ENCODE peak calls at places on chromosomes 12 and 14, in seven cellular contexts. R is stomach, G is AG04450, F is breast epithelium, U is neural progenitor cell, Y is ovary, W is lung. Z is an unnamed sample.

GRCh38 chr14:75832621-75833297 is 149.0 kb downstream of the TGFB3 start:
- DNase-seq in R (peak; percentile 58), G (peak; percentile 37), F (no peak), U (no peak), Y (peak; percentile 19), W (no peak), Z (peak; percentile 39)

GRCh38 chr14:99323603-99324185 is 51.7 kb upstream of the BCL11B start:
- DNase-seq in R (no peak), G (no peak), F (peak; percentile 8), U (no peak), Y (no peak), W (peak; percentile 22), Z (no peak)

GRCh38 chr12:116783503-116784237 is 45.6 kb downstream of the RNFT2 start:
- DNase-seq in R (no peak), G (no peak), F (no peak), U (no peak), Y (no peak), W (peak; percentile 71), Z (no peak)

GRCh38 chr14:104978774-104979691 is 859 bp upstream of the AHNAK2 start:
- DNase-seq in R (no peak), G (no peak), F (no peak), U (peak; percentile 40), Y (no peak), W (no peak), Z (peak; percentile 20)

GRCh38 chr12:11763760-11764520 is 114.5 kb downstream of the ETV6 start:
- DNase-seq in R (no peak), G (peak; percentile 72), F (no peak), U (no peak), Y (no peak), W (no peak), Z (no peak)

GRCh38 chr12:23950011-23950774 is 723 bp upstream of the SOX5 start:
- DNase-seq in R (no peak), G (no peak), F (no peak), U (peak; percentile 52), Y (no peak), W (no peak), Z (no peak)

GRCh38 chr14:74620497-74620921 is 8.5 kb upstream of the LTBP2 start:
- DNase-seq in R (no peak), G (peak; percentile 61), F (no peak), U (no peak), Y (no peak), W (no peak), Z (no peak)

GRCh38 chr12:52005903-52006703 is 643 bp upstream of the TAMALIN start:
- DNase-seq in R (peak; percentile 52), G (no peak), F (no peak), U (peak; percentile 58), Y (no peak), W (peak; percentile 65), Z (peak; percentile 53)

GRCh38 chr12:107845980-107846659 is 71.6 kb downstream of the ASCL4 start:
- DNase-seq in R (peak; percentile 31), G (no peak), F (no peak), U (no peak), Y (peak; percentile 8), W (no peak), Z (no peak)

DNA sequence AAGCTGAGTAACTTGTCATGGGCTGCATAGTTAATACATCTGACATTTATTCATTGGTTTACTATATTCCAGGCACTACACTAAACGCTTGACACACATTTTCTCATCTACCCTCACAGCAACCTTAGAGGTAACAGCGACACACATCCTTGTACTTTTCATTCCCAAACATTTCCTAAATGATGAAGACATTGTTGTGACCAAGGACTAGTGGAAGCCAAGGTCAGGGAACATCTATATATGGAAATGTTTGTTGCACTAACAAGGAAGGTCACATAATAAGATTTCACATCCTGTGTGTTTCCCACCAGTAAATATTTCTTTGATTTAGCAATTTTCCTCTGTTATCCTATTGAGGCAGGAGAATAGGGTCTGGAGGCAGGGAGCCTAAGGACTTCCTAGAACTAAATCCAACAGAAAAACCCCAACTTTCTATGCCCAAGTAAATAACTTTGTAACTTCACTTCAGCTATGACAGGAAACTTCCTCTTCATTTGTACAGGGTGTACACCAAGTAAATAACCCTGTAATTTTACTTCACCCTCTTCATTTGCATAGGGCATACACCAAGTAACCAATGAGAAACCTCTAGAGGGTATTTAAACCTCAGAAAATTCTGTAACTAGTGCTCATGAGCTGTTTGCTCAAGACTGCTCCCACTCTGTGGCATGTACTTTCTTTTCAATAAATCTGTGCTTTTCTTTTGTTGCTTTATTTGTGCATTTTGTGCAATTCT is 48.4 kb downstream of the ZNF641 start:
- DNase-seq in R (no peak), G (no peak), F (no peak), U (no peak), Y (no peak), W (no peak), Z (no peak)
- H3K9me3 ChIP-seq in R (no peaks in the 10 kb centered on the region), G (no peaks in the 10 kb centered on the region), F (no peaks in the 10 kb centered on the region), U (no peaks in the 10 kb centered on the region), Y (no peaks in the 10 kb centered on the region), W (no peaks in the 10 kb centered on the region), Z (no peaks in the 10 kb centered on the region)

GRCh38 chr14:101462726-101463565 is 98.3 kb upstream of the DIO3 start:
- DNase-seq in R (peak; percentile 18), G (no peak), F (no peak), U (no peak), Y (peak; percentile 5), W (no peak), Z (no peak)

GRCh38 chr14:101460521-101460920 is 100.8 kb upstream of the DIO3 start:
- DNase-seq in R (no peak), G (no peak), F (no peak), U (no peak), Y (peak; percentile 4), W (no peak), Z (no peak)

GRCh38 chr14:101460986-101461750 is 100.1 kb upstream of the DIO3 start:
- DNase-seq in R (peak; percentile 18), G (no peak), F (no peak), U (no peak), Y (peak; percentile 2), W (no peak), Z (no peak)

GRCh38 chr14:101463566-101464171 is 97.6 kb upstream of the DIO3 start:
- DNase-seq in R (no peak), G (no peak), F (no peak), U (no peak), Y (no peak), W (no peak), Z (no peak)

GRCh38 chr14:101461891-101462290 is 99.4 kb upstream of the DIO3 start:
- DNase-seq in R (peak; percentile 14), G (no peak), F (no peak), U (no peak), Y (peak; percentile 3), W (no peak), Z (no peak)
- H3K27me3 ChIP-seq in R (peaks cover 21% of the 10 kb centered on the region), G (peaks cover 28% of the 10 kb centered on the region), F (peaks cover 15% of the 10 kb centered on the region), U (peaks cover 81% of the 10 kb centered on the region), Y (peaks cover 5% of the 10 kb centered on the region), W (peaks cover 17% of the 10 kb centered on the region), Z (peaks cover 21% of the 10 kb centered on the region)

DNA sequence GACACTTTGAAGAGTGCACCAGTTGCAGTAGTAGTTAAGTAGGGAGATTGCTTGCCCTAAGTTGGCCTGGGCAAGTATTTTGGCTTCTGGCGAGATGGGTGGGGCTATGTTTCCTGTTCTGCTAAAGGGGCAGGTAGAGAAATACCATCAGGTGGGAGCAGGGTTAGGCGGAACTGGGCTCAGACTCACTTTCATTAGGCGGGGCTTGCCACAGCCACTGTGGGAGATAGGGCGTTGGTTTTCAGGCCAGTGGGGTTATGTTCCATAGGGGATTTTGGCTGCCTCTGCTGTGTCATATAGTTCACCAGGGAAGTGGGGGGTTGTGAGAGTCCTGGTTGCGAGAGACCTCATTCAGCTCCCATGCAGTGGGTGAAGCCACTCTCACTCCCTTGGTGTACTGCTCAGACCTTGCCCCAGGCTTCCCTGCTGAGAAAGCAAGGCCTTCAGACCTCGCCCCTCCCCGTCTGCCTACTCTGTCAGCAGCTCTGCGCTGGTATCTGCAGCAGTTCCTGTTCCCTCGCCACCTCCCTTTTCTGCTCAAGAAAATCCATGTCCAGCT is 43.3 kb downstream of the AEBP2 start:
- DNase-seq in R (no peak), G (no peak), F (no peak), U (peak; percentile 6), Y (no peak), W (no peak), Z (no peak)
- H3K9me3 ChIP-seq in R (peaks cover 11% of the 10 kb centered on the region), G (peaks cover 4% of the 10 kb centered on the region), F (peaks cover 12% of the 10 kb centered on the region), U (no peaks in the 10 kb centered on the region), Y (no peaks in the 10 kb centered on the region), W (peaks cover 3% of the 10 kb centered on the region), Z (no peaks in the 10 kb centered on the region)

GRCh38 chr12:132216354-132216987 is 72.2 kb downstream of the NOC4L start:
- DNase-seq in R (no peak), G (no peak), F (no peak), U (no peak), Y (no peak), W (no peak), Z (no peak)
- H3K27me3 ChIP-seq in R (no peaks in the 10 kb centered on the region), G (peaks cover 6% of the 10 kb centered on the region), F (no peaks in the 10 kb centered on the region), U (peaks cover 82% of the 10 kb centered on the region), Y (no peaks in the 10 kb centered on the region), W (no peaks in the 10 kb centered on the region), Z (no peaks in the 10 kb centered on the region)

DNA sequence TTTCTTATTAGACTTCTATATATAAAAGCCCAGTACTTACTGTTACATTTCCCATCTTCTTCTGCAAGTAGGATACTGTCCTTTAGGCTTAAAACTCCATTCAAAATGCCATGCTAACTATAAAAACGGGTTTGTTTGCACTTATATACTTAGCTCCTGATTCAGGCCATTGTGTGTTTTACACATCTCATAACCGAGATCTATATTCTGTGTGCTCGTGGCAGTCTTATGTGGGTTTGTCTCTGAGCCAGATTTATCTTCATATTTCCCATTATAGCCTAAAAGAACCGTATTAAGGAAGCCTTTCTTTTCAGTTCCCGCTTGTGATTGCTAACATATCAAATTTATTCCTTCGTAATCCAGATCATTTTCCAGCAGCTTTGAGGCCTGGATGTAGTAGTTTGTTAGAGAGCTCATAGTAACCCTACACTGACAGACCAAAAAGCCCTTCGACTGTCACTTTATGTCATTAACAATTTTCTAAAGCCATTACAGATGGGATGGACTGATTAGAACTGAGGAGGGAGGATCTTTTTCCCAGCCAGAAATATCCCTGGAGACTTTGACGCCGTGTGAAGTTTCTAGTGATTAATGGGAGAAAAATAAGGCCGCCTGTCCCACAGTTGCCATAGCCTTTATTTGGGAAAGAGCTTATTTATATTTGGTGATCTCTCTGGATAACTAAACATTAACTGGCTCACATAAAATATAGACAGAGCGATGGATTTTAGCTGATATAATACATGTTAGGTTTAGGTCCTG is 508.5 kb downstream of the FOXG1 start:
- DNase-seq in R (no peak), G (no peak), F (no peak), U (no peak), Y (no peak), W (no peak), Z (no peak)
- H3K9me3 ChIP-seq in R (no peaks in the 10 kb centered on the region), G (no peaks in the 10 kb centered on the region), F (no peaks in the 10 kb centered on the region), U (no peaks in the 10 kb centered on the region), Y (no peaks in the 10 kb centered on the region), W (no peaks in the 10 kb centered on the region), Z (no peaks in the 10 kb centered on the region)

DNA sequence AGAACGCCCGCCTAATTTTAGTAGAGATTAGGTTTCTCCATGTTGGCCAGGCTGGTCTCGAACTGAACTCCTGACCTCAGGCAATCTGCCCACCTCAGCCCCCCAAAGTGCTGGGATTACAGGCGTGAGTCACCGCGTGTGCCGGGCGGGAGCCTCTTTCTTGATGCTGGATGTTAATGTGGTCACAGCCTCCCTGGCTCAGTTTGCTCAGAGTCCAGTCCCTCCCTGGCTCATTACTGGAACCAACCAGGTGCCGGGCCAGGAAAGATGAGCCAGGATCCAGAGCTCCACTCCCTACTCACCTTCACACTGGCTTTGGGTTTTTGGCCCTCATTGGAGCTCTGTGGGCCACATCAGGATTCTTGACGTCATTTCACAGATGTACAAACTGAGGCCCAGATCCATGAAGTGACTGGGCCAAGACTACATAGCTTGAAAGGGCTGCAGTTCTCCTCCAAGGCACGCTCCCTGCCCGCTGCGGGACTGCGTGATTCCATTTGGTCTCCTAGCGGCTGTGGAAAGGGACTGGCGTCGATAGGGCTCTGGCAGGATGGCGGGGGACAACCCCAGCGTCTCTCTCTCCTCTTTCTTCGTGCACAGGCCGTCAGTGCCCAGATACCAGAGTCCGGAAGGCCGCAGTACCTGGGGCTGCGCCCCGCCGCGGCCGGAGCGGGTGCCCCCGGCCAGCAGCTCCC is 5.1 kb upstream of the SHMT2 start:
- DNase-seq in R (no peak), G (no peak), F (no peak), U (no peak), Y (no peak), W (no peak), Z (no peak)
- H3K27me3 ChIP-seq in R (peaks cover 39% of the 10 kb centered on the region), G (peaks cover 28% of the 10 kb centered on the region), F (peaks cover 9% of the 10 kb centered on the region), U (peaks cover 99% of the 10 kb centered on the region), Y (peaks cover 7% of the 10 kb centered on the region), W (peaks cover 9% of the 10 kb centered on the region), Z (peaks cover 73% of the 10 kb centered on the region)

Z was measured in colonic mucosa.